ENCODE peak calls at places on chromosome 9, in seven cellular contexts. Z is AG09309; P is C1 segment of cervical spinal cord; X is activated T-cell treated with anti-CD3 and anti-CD28 coated beads, Interleukin-2, amount 50 U/mL, for 72 hours; Q is HT1080; L is lower leg skin; Y is left cardiac atrium. D is an unnamed sample.
A peak's percentile ranks its signal among the peaks of the same experiment; 100 is the strongest.

GRCh38 chr9:9100070-9100469 is 1300.5 kb upstream of the DMAC1 start:
- DNase-seq in Y (no peak), Q (no peak), L (no peak), X (no peak), P (no peak), Z (no peak), D (no peak)

GRCh38 chr9:109496126-109496707 is 1.9 kb downstream of the PTPN3 start:
- DNase-seq in Y (no peak), Z (no peak), Q (no peak), X (no peak), P (no peak), L (no peak), D (no peak)

GRCh38 chr9:23849379-23849778 is 23.3 kb upstream of the ELAVL2 start:
- DNase-seq in P (no peak), Z (no peak), L (no peak), Q (no peak), X (no peak), Y (no peak), D (no peak)

GRCh38 chr9:73441890-73442818 is 290.5 kb downstream of the ANXA1 start:
- DNase-seq in X (no peak), L (no peak), P (no peak), Y (no peak), Q (peak; percentile 56), Z (no peak), D (no peak)

GRCh38 chr9:70257991-70258691 is 637 bp upstream of the SMC5 start:
- DNase-seq in Z (no peak), P (no peak), Y (peak; percentile 28), X (no peak), L (no peak), Q (no peak), D (peak; percentile 61)

GRCh38 chr9:134055981-134056461 is 11.8 kb downstream of the BRD3 start:
- DNase-seq in Y (peak; percentile 84), L (peak; percentile 94), P (no peak), Z (peak; percentile 69), X (no peak), Q (peak; percentile 56), D (no peak)

GRCh38 chr9:32866292-32866691 is 83.0 kb downstream of the TMEM215 start:
- DNase-seq in Z (no peak), Q (peak; percentile 19), L (no peak), X (no peak), Y (no peak), P (no peak), D (no peak)

GRCh38 chr9:127887792-127888191 is 10.3 kb upstream of the AK1 start:
- DNase-seq in P (no peak), Q (no peak), L (no peak), Z (no peak), Y (no peak), X (no peak), D (no peak)

GRCh38 chr9:133122935-133123611 is 2.0 kb upstream of the RALGDS start:
- DNase-seq in Z (no peak), Y (peak; percentile 65), X (no peak), L (peak; percentile 90), P (no peak), Q (no peak), D (no peak)

GRCh38 chr9:2641033-2641432 is 19.4 kb downstream of the VLDLR start:
- DNase-seq in X (no peak), Q (no peak), Z (no peak), P (no peak), L (no peak), Y (no peak), D (no peak)

GRCh38 chr9:81264516-81264915 is 424.8 kb downstream of the TLE1 start:
- DNase-seq in P (no peak), Z (no peak), X (no peak), L (no peak), Q (no peak), Y (peak; percentile 39), D (no peak)

GRCh38 chr9:79955300-79955699 is 383.5 kb downstream of the TLE4 start:
- DNase-seq in P (no peak), Y (no peak), L (no peak), X (peak; percentile 10), Z (no peak), Q (no peak), D (no peak)

GRCh38 chr9:116421006-116421538 is 266.0 kb upstream of the TRIM32 start:
- DNase-seq in P (no peak), Q (peak; percentile 86), Z (peak; percentile 46), X (no peak), Y (no peak), L (no peak), D (no peak)

GRCh38 chr9:129221233-129221632 is 43.2 kb upstream of the IER5L start:
- DNase-seq in Z (no peak), Y (no peak), L (no peak), P (no peak), Q (peak; percentile 55), X (peak; percentile 33), D (no peak)

GRCh38 chr9:127490831-127491230 is 39.5 kb downstream of the LRSAM1 start:
- DNase-seq in Z (no peak), L (no peak), X (no peak), Y (no peak), P (no peak), Q (no peak), D (no peak)

GRCh38 chr9:94932647-94933415 is 206.3 kb downstream of the AOPEP start:
- DNase-seq in Q (no peak), Y (no peak), Z (no peak), X (no peak), P (no peak), L (peak; percentile 74), D (no peak)

GRCh38 chr9:74589576-74589975 is 92.4 kb downstream of the RORB start:
- DNase-seq in Q (no peak), P (no peak), Y (no peak), Z (no peak), X (no peak), L (no peak), D (no peak)

GRCh38 chr9:34218452-34218851 is 39.6 kb downstream of the UBAP1 start:
- DNase-seq in L (no peak), Y (no peak), X (no peak), Z (no peak), P (no peak), Q (no peak), D (no peak)

GRCh38 chr9:114805670-114806551 is at the start of gene TNFSF15:
- DNase-seq in X (peak; percentile 17), L (no peak), Q (no peak), Z (no peak), Y (no peak), P (no peak), D (peak; percentile 70)

GRCh38 chr9:109107402-109108240 is 12.1 kb downstream of the TMEM245 start:
- DNase-seq in Q (peak; percentile 81), P (no peak), X (no peak), L (no peak), Y (no peak), Z (no peak), D (no peak)

GRCh38 chr9:11742471-11742870 is 950.7 kb upstream of the TYRP1 start:
- DNase-seq in Y (no peak), Z (no peak), X (no peak), L (no peak), Q (no peak), P (no peak), D (no peak)

GRCh38 chr9:557601-558201 is 283.8 kb upstream of the DMRT1 start:
- DNase-seq in Z (no peak), Q (no peak), X (no peak), P (no peak), L (no peak), Y (no peak), D (no peak)

GRCh38 chr9:13144176-13144820 is 135.2 kb downstream of the MPDZ start:
- DNase-seq in L (no peak), Y (no peak), Z (no peak), X (no peak), P (no peak), Q (no peak), D (no peak)

GRCh38 chr9:120617637-120617979 is 37.6 kb upstream of the CDK5RAP2 start:
- DNase-seq in Y (no peak), Z (no peak), X (no peak), P (no peak), Q (no peak), L (no peak), D (no peak)

GRCh38 chr9:21385131-21385665 is at the start of gene IFNA2:
- DNase-seq in X (no peak), L (no peak), P (no peak), Z (no peak), Y (no peak), Q (no peak), D (no peak)

GRCh38 chr9:134593286-134593685 is 48.3 kb upstream of the COL5A1 start:
- DNase-seq in Z (no peak), Q (no peak), L (peak; percentile 77), Y (no peak), P (no peak), X (no peak), D (no peak)

GRCh38 chr9:82021198-82021597 is 32.6 kb downstream of the SPATA31D1 start:
- DNase-seq in L (no peak), X (no peak), Z (peak; percentile 96), P (no peak), Q (peak; percentile 95), Y (no peak), D (no peak)

GRCh38 chr9:1939926-1940368 is 75.2 kb upstream of the SMARCA2 start:
- DNase-seq in Q (peak; percentile 39), Y (no peak), P (no peak), X (peak; percentile 53), Z (no peak), L (no peak), D (peak; percentile 36)

GRCh38 chr9:32783168-32783891 is at the start of gene TMEM215:
- DNase-seq in Q (no peak), L (no peak), Z (no peak), P (no peak), Y (peak; percentile 22), X (no peak), D (no peak)

GRCh38 chr9:71929223-71929622 is 17.8 kb downstream of the C9orf85 start:
- DNase-seq in Q (no peak), Z (peak; percentile 50), L (no peak), P (no peak), X (no peak), Y (no peak), D (no peak)

GRCh38 chr9:3863114-3863528 is 337.3 kb upstream of the RFX3 start:
- DNase-seq in P (no peak), Z (peak; percentile 73), L (no peak), Q (peak; percentile 96), X (peak; percentile 13), Y (peak; percentile 32), D (no peak)